ENCODE peak calls at places on chromosome 14, in four cellular contexts. X, K, Z and N are unnamed samples.

GRCh38 chr14:42664185-42664584 is 1057.5 kb downstream of the LRFN5 start:
- DNase-seq in X (no peak), K (no peak), Z (no peak), N (no peak)

GRCh38 chr14:55976219-55976618 is 142.0 kb upstream of the PELI2 start:
- DNase-seq in X (no peak), K (no peak), Z (no peak), N (no peak)

GRCh38 chr14:28772613-28773012 is 6.0 kb downstream of the FOXG1 start:
- DNase-seq in X (no peak), K (no peak), Z (peak; percentile 93), N (no peak)

GRCh38 chr14:76413106-76413961 is 37.4 kb downstream of the ESRRB start:
- DNase-seq in X (no peak), K (no peak), Z (no peak), N (no peak)

GRCh38 chr14:68841030-68841809 is 48.4 kb upstream of the ZFP36L1 start:
- DNase-seq in X (no peak), K (peak; percentile 41), Z (no peak), N (no peak)

GRCh38 chr14:41230683-41231082 is 376.0 kb upstream of the LRFN5 start:
- DNase-seq in X (no peak), K (no peak), Z (no peak), N (no peak)

GRCh38 chr14:71206766-71207371 is 299.6 kb downstream of the PCNX1 start:
- DNase-seq in X (peak; percentile 20), K (peak; percentile 84), Z (peak; percentile 87), N (no peak)

GRCh38 chr14:101589486-101590015 is 28.3 kb downstream of the DIO3 start:
- DNase-seq in X (no peak), K (no peak), Z (no peak), N (peak; percentile 45)

GRCh38 chr14:61616524-61617185 is 78.7 kb upstream of the HIF1A start:
- DNase-seq in X (no peak), K (no peak), Z (no peak), N (no peak)

GRCh38 chr14:72632727-72633126 is 261.2 kb downstream of the DPF3 start:
- DNase-seq in X (no peak), K (no peak), Z (no peak), N (no peak)

GRCh38 chr14:104424406-104425072 is 155.0 kb upstream of the C14orf180 start:
- DNase-seq in X (peak; percentile 44), K (no peak), Z (peak; percentile 100), N (peak; percentile 60)

GRCh38 chr14:67881225-67881624 is 61.6 kb downstream of the RAD51B start:
- DNase-seq in X (no peak), K (no peak), Z (no peak), N (no peak)

GRCh38 chr14:104973215-104974145 is 4.7 kb downstream of the AHNAK2 start:
- DNase-seq in X (peak; percentile 30), K (peak; percentile 96), Z (peak; percentile 39), N (peak; percentile 87)

GRCh38 chr14:23109769-23110168 is 5.0 kb upstream of the CIROP start:
- DNase-seq in X (no peak), K (no peak), Z (no peak), N (no peak)

GRCh38 chr14:96091149-96091693 is 52.1 kb downstream of the C14orf132 start:
- DNase-seq in X (no peak), K (no peak), Z (peak; percentile 59), N (no peak)

GRCh38 chr14:58768977-58769376 is 131.2 kb downstream of the DACT1 start:
- DNase-seq in X (no peak), K (no peak), Z (no peak), N (no peak)

GRCh38 chr14:30874120-30874998 is at the start of gene COCH:
- DNase-seq in X (no peak), K (no peak), Z (no peak), N (peak; percentile 64)

GRCh38 chr14:68471964-68472508 is 320.8 kb downstream of the ZFP36L1 start:
- DNase-seq in X (no peak), K (no peak), Z (no peak), N (no peak)

GRCh38 chr14:100850841-100851585 is 25.1 kb downstream of the MEG3 start:
- DNase-seq in X (no peak), K (no peak), Z (peak; percentile 59), N (peak; percentile 88)

GRCh38 chr14:100446572-100446971 is 123.4 kb downstream of the SLC25A47 start:
- DNase-seq in X (no peak), K (no peak), Z (no peak), N (no peak)

GRCh38 chr14:26709019-26709418 is 111.2 kb upstream of the NOVA1 start:
- DNase-seq in X (no peak), K (no peak), Z (no peak), N (no peak)

GRCh38 chr14:75092698-75093097 is 23.3 kb downstream of the ZC2HC1C start:
- DNase-seq in X (no peak), K (no peak), Z (no peak), N (no peak)

GRCh38 chr14:90184571-90185266 is 71.6 kb upstream of the PSMC1 start:
- DNase-seq in X (no peak), K (no peak), Z (no peak), N (no peak)